ENCODE peak calls at places on chromosomes 1 and 21, in five cellular contexts. C is GM12878, J is transverse colon, W is heart left ventricle, N is ascending aorta. M is an unnamed sample. For H3K27me3, the result is how much of the 10 kb centered on the place peaks cover.

GRCh38 chr1:6348511-6349191 is 44.9 kb downstream of the ACOT7 start:
- DNase-seq in C (no peak), J (peak), W (no peak), N (no peak), M (no peak)

GRCh38 chr1:7891804-7892203 is 38.9 kb upstream of the UTS2 start:
- DNase-seq in C (no peak), J (no peak), W (no peak), N (no peak), M (no peak)

GRCh38 chr21:34509151-34509550 is 2.9 kb downstream of the KCNE1 start:
- DNase-seq in C (no peak), J (no peak), W (no peak), N (no peak), M (no peak)

GRCh38 chr1:111920221-111921024 is 69.0 kb downstream of the KCND3 start:
- DNase-seq in C (no peak), J (no peak), W (peak), N (peak), M (no peak)

GRCh38 chr21:14120091-14120734 is 90.5 kb downstream of the LIPI start:
- DNase-seq in C (peak), J (peak), W (no peak), N (no peak), M (no peak)

GRCh38 chr1:17027403-17027802 is 15.7 kb upstream of the ATP13A2 start:
- DNase-seq in C (no peak), J (no peak), W (no peak), N (no peak), M (no peak)

GRCh38 chr1:169240449-169241242 is 127.0 kb downstream of the NME7 start:
- DNase-seq in C (no peak), J (no peak), W (no peak), N (no peak), M (no peak)

GRCh38 chr1:33302325-33302724 is 18.6 kb downstream of the A3GALT2 start:
- DNase-seq in C (no peak), J (no peak), W (no peak), N (no peak), M (no peak)

GRCh38 chr1:33872681-33873080 is 8.8 kb downstream of the HMGB4 start:
- DNase-seq in C (no peak), J (no peak), W (no peak), N (no peak), M (peak)

GRCh38 chr1:216926681-216927080 is 203.5 kb upstream of the ESRRG start:
- DNase-seq in C (no peak), J (no peak), W (no peak), N (no peak), M (no peak)

GRCh38 chr1:15680614-15681345 is 3.3 kb upstream of the PLEKHM2 start:
- DNase-seq in C (no peak), J (no peak), W (no peak), N (peak), M (peak)

GRCh38 chr1:200483491-200484143 is 73.8 kb upstream of the ZNF281 start:
- DNase-seq in C (peak), J (no peak), W (no peak), N (no peak), M (peak)

GRCh38 chr1:236753554-236753953 is 41.5 kb upstream of the MTR start:
- DNase-seq in C (no peak), J (no peak), W (no peak), N (no peak), M (no peak)

GRCh38 chr1:58941471-58942289 is 157.8 kb upstream of the JUN start:
- DNase-seq in C (no peak), J (no peak), W (no peak), N (no peak), M (no peak)

GRCh38 chr1:89945852-89946476 is 48.9 kb upstream of the ZNF326 start:
- DNase-seq in C (peak), J (no peak), W (no peak), N (no peak), M (no peak)

GRCh38 chr1:56404066-56404465 is 175.3 kb downstream of the PLPP3 start:
- DNase-seq in C (no peak), J (no peak), W (no peak), N (no peak), M (no peak)

GRCh38 chr1:28078680-28079626 is 9.5 kb downstream of the EYA3 start:
- DNase-seq in C (no peak), J (no peak), W (no peak), N (no peak), M (peak)

GRCh38 chr1:228084325-228084724 is 1.8 kb downstream of the ARF1 start:
- DNase-seq in C (no peak), J (no peak), W (no peak), N (no peak), M (no peak)

GRCh38 chr1:214031267-214031650 is 43.5 kb downstream of the PROX1 start:
- DNase-seq in C (no peak), J (no peak), W (peak), N (no peak), M (no peak)

GRCh38 chr1:38815903-38816627 is 43.5 kb downstream of the RRAGC start:
- DNase-seq in C (peak), J (peak), W (no peak), N (no peak), M (no peak)

GRCh38 chr1:241711326-241711725 is 59.2 kb downstream of the WDR64 start:
- DNase-seq in C (no peak), J (no peak), W (no peak), N (no peak), M (no peak)

GRCh38 chr1:165507570-165507969 is 36.2 kb upstream of the LRRC52 start:
- DNase-seq in C (no peak), J (no peak), W (no peak), N (no peak), M (no peak)

GRCh38 chr1:114010433-114011184 is 31.3 kb downstream of the OLFML3 start:
- DNase-seq in C (no peak), J (no peak), W (no peak), N (peak), M (no peak)

GRCh38 chr1:210841926-210842625 is 291.9 kb downstream of the KCNH1 start:
- DNase-seq in C (no peak), J (no peak), W (no peak), N (no peak), M (no peak)

GRCh38 chr1:23751050-23751814 is 8.0 kb downstream of the ELOA start:
- DNase-seq in C (no peak), J (peak), W (peak), N (no peak), M (no peak)
- TF ChIP-seq CTCF in C (peak), J (peak), W (peak), N (peak), M (peak)

GRCh38 chr1:219710529-219711194 is 97.8 kb upstream of the ZC3H11B start:
- DNase-seq in C (no peak), J (no peak), W (no peak), N (no peak), M (peak)
- H3K4me3 ChIP-seq in C (no peak), J (no peak), W (no peak), N (no peak), M (no peak)

DNA sequence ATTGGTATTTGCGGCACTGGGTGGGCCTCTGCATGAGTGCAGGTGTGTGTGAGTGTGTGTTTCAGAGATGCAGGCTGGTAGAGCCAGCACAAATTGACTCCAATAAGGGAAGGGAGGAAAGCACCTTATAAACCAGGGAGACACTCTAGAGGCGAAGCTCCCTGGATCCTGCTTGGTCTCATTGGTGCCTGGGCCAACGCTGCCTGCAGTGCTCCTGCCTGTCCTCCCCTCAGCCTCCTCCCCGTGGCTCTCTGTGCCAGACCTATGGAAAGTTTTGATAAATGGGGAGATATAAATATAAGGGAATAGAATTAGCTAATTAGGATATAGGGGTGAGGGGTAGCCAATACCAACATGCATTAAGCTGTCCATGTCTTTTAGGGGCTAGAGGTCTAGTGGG is 2.6 kb downstream of the BSND start:
- DNase-seq in C (no peak), J (no peak), W (no peak), N (no peak), M (no peak)
- H3K27me3 ChIP-seq in C (under half), J (under half), W (under half), N (under half), M (under half)

DNA sequence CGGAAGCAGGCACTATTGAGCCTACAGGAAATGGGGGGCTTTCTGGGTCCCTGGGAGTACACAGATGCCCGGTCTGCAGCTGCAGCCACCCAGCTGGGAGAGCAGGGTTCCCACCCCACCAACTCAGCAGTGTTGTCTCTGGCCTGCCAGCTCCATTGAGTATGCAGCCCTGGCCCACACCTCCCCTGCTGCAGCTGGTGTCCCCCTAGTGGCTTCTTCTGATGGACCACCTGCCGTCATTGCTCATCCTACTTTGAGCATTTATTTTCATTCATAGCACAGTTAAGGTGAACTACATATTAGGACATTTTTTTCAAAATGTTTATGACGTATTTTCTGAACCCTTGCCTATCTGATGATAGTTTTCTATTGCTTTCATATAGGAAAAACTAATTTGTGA is 189.8 kb upstream of the LYPLAL1 start:
- DNase-seq in C (no peak), J (no peak), W (no peak), N (no peak), M (no peak)
- TF ChIP-seq CTCF in C (peak), J (no peak), W (no peak), N (no peak), M (peak)

GRCh38 chr21:28771790-28772501 is 220.7 kb downstream of the LTN1 start:
- DNase-seq in C (no peak), J (no peak), W (no peak), N (peak), M (no peak)
- H3K4me3 ChIP-seq in C (no peak), J (no peak), W (no peak), N (no peak), M (no peak)

GRCh38 chr1:30815556-30815955 is 58.0 kb upstream of the LAPTM5 start:
- DNase-seq in C (no peak), J (no peak), W (no peak), N (no peak), M (no peak)
- H3K27me3 ChIP-seq in C (under half), J (under half), W (under half), N (under half), M (under half)

M was measured in kidney epithelial cell.